ENCODE peak calls at places on chromosomes 4 and X, in five cellular contexts. Y is HS-5; D is activated CD4-positive, alpha-beta T cell treated with anti-CD3 and anti-CD28 coated beads for 1 hour; K is fibroblast of mammary gland; J is activated CD8-positive, alpha-beta T cell treated with anti-CD3 and anti-CD28 coated beads, Interleukin-2, amount 10 ng/mL, durations not matched to agents 7 days and 5 days. G is an unnamed sample.

GRCh38 chr4:188971125-188971524 is 831.9 kb downstream of the TRIML1 start:
- DNase-seq in Y (no peak), D (no peak), K (peak), J (no peak), G (no peak)

GRCh38 chr4:7007944-7008343 is 35.2 kb upstream of the TADA2B start:
- DNase-seq in Y (no peak), D (no peak), K (peak), J (no peak), G (no peak)

GRCh38 chr4:10584042-10584441 is 100.5 kb downstream of the CLNK start:
- DNase-seq in Y (peak), D (no peak), K (peak), J (no peak), G (peak)

GRCh38 chr4:76308548-76308947 is 2.0 kb downstream of the STBD1 start:
- DNase-seq in Y (no peak), D (no peak), K (no peak), J (no peak), G (no peak)

GRCh38 chr4:95267081-95267480 is 281.7 kb downstream of the UNC5C start:
- DNase-seq in Y (peak), D (no peak), K (peak), J (no peak), G (no peak)

GRCh38 chr4:118325443-118325842 is 27.4 kb downstream of the PRSS12 start:
- DNase-seq in Y (no peak), D (no peak), K (peak), J (no peak), G (no peak)

GRCh38 chr4:152535236-152535902 is 523 bp downstream of the FBXW7 start:
- DNase-seq in Y (no peak), D (peak), K (no peak), J (peak), G (no peak)

GRCh38 chr4:126697748-126698147 is 935.0 kb upstream of the INTU start:
- DNase-seq in Y (peak), D (no peak), K (peak), J (no peak), G (no peak)

GRCh38 chr4:7485096-7485495 is 50.4 kb upstream of the PSAPL1 start:
- DNase-seq in Y (no peak), D (no peak), K (no peak), J (no peak), G (no peak)

GRCh38 chr4:159416073-159416472 is 313.2 kb downstream of the RAPGEF2 start:
- DNase-seq in Y (no peak), D (no peak), K (no peak), J (no peak), G (no peak)

GRCh38 chr4:159608434-159608833 is 505.6 kb downstream of the RAPGEF2 start:
- DNase-seq in Y (no peak), D (no peak), K (no peak), J (no peak), G (no peak)

GRCh38 chrX:123087326-123087725 is 96.8 kb upstream of the GRIA3 start:
- DNase-seq in Y (no peak), D (no peak), K (peak), J (no peak), G (no peak)

GRCh38 chrX:134821370-134821769 is 163.1 kb upstream of the PLAC1 start:
- DNase-seq in Y (peak), D (no peak), K (peak), J (no peak), G (no peak)

GRCh38 chr4:9906996-9907395 is 114.3 kb downstream of the SLC2A9 start:
- DNase-seq in Y (no peak), D (no peak), K (no peak), J (no peak), G (no peak)

GRCh38 chrX:68692651-68693050 is 45.2 kb downstream of the STARD8 start:
- DNase-seq in Y (no peak), D (no peak), K (peak), J (no peak), G (no peak)

GRCh38 chr4:81839347-81840042 is 367.8 kb upstream of the RASGEF1B start:
- DNase-seq in Y (no peak), D (no peak), K (no peak), J (no peak), G (no peak)

GRCh38 chr4:160180206-160180605 is 1077.3 kb downstream of the RAPGEF2 start:
- DNase-seq in Y (peak), D (no peak), K (peak), J (no peak), G (no peak)

GRCh38 chr4:160836431-160836830 is 1327.4 kb downstream of the FSTL5 start:
- DNase-seq in Y (no peak), D (no peak), K (no peak), J (no peak), G (no peak)

GRCh38 chr4:184843984-184844554 is 18.3 kb upstream of the ACSL1 start:
- DNase-seq in Y (no peak), D (no peak), K (no peak), J (no peak), G (no peak)

G was measured in DND-41.